ENCODE peak calls at places on chromosomes 5 and 9, in ten cellular contexts. W is HCT116; Z is Peyer's patch; L is AG10803; K is CD4-positive, alpha-beta T cell; Q is HepG2; V is choroid plexus epithelial cell; C is heart left ventricle; O is heart right ventricle; B is BJ. X is an unnamed sample.
A peak's percentile ranks its signal among the peaks of the same experiment; 100 is the strongest.

GRCh38 chr9:137028281-137029057 is 432 bp upstream of the ABCA2 start:
- DNase-seq in W (no peak), Z (peak; percentile 75), L (peak; percentile 29), K (peak; percentile 53), Q (no peak), V (peak; percentile 35), C (peak; percentile 72), O (peak; percentile 54), B (no peak), X (peak; percentile 65)

GRCh38 chr5:173012882-173013281 is 29.3 kb downstream of the ATP6V0E1 start:
- DNase-seq in W (no peak), Z (no peak), L (peak; percentile 36), K (no peak), Q (no peak), V (peak; percentile 51), C (no peak), O (no peak), B (no peak), X (no peak)

GRCh38 chr9:89885156-89885555 is 280.3 kb downstream of the GADD45G start:
- DNase-seq in W (no peak), Z (peak; percentile 7), L (no peak), K (no peak), Q (no peak), V (no peak), C (no peak), O (no peak), B (no peak), X (no peak)

GRCh38 chr5:65111961-65112658 is 343.4 kb downstream of the CWC27 start:
- DNase-seq in W (no peak), Z (no peak), L (no peak), K (no peak), Q (no peak), V (no peak), C (no peak), O (no peak), B (no peak), X (no peak)

GRCh38 chr9:98890256-98890655 is 53.5 kb upstream of the COL15A1 start:
- DNase-seq in W (no peak), Z (no peak), L (no peak), K (no peak), Q (no peak), V (no peak), C (no peak), O (no peak), B (no peak), X (no peak)

GRCh38 chr9:21965401-21965951 is 28.7 kb downstream of the CDKN2A start:
- DNase-seq in W (no peak), Z (peak; percentile 46), L (peak; percentile 67), K (no peak), Q (peak; percentile 45), V (peak; percentile 91), C (no peak), O (no peak), B (no peak), X (peak; percentile 81)

GRCh38 chr5:104541129-104541528 is 978.5 kb upstream of the NUDT12 start:
- DNase-seq in W (no peak), Z (no peak), L (no peak), K (no peak), Q (no peak), V (no peak), C (no peak), O (no peak), B (no peak), X (no peak)

GRCh38 chr9:4287386-4287785 is 12.5 kb downstream of the GLIS3 start:
- DNase-seq in W (no peak), Z (no peak), L (no peak), K (no peak), Q (no peak), V (no peak), C (no peak), O (no peak), B (no peak), X (no peak)

GRCh38 chr9:110142868-110143866 is 64.8 kb downstream of the C9orf152 start:
- DNase-seq in W (no peak), Z (no peak), L (no peak), K (no peak), Q (no peak), V (peak; percentile 43), C (no peak), O (no peak), B (no peak), X (no peak)

GRCh38 chr5:146020100-146020499 is 83.7 kb downstream of the SH3RF2 start:
- DNase-seq in W (no peak), Z (no peak), L (no peak), K (no peak), Q (peak; percentile 7), V (no peak), C (no peak), O (no peak), B (no peak), X (no peak)

GRCh38 chr9:127163409-127163808 is 41.0 kb upstream of the ANGPTL2 start:
- DNase-seq in W (no peak), Z (no peak), L (peak; percentile 80), K (no peak), Q (peak; percentile 30), V (peak; percentile 83), C (no peak), O (no peak), B (no peak), X (no peak)

GRCh38 chr9:87799503-87799902 is 73.6 kb downstream of the CTSL start:
- DNase-seq in W (no peak), Z (no peak), L (no peak), K (no peak), Q (no peak), V (no peak), C (no peak), O (no peak), B (no peak), X (no peak)
- TF ChIP-seq CTCF in W (no peak), Z (no peak), L (no peak), K (no peak), Q (no peak), V (no peak), C (no peak), O (no peak), B (no peak), X (no peak)

GRCh38 chr5:169650701-169651331 is 13.7 kb downstream of the DOCK2 start:
- DNase-seq in W (no peak), Z (no peak), L (peak; percentile 60), K (no peak), Q (no peak), V (peak; percentile 70), C (no peak), O (no peak), B (no peak), X (no peak)

GRCh38 chr5:169646856-169647255 is 9.8 kb downstream of the DOCK2 start:
- DNase-seq in W (no peak), Z (no peak), L (no peak), K (no peak), Q (no peak), V (no peak), C (no peak), O (no peak), B (no peak), X (no peak)

GRCh38 chr5:169647566-169647965 is 10.5 kb downstream of the DOCK2 start:
- DNase-seq in W (no peak), Z (no peak), L (no peak), K (no peak), Q (no peak), V (peak; percentile 9), C (no peak), O (no peak), B (no peak), X (no peak)

GRCh38 chr5:169649486-169649885 is 12.4 kb downstream of the DOCK2 start:
- DNase-seq in W (no peak), Z (no peak), L (no peak), K (no peak), Q (no peak), V (no peak), C (no peak), O (no peak), B (no peak), X (no peak)

GRCh38 chr5:169648725-169649124 is 11.7 kb downstream of the DOCK2 start:
- DNase-seq in W (no peak), Z (no peak), L (peak; percentile 35), K (no peak), Q (no peak), V (peak; percentile 11), C (peak; percentile 18), O (peak; percentile 23), B (no peak), X (no peak)
- TF ChIP-seq CTCF in W (no peak), Z (no peak), L (no peak), K (no peak), Q (no peak), V (no peak), C (no peak), O (no peak), B (no peak), X (no peak)

DNA sequence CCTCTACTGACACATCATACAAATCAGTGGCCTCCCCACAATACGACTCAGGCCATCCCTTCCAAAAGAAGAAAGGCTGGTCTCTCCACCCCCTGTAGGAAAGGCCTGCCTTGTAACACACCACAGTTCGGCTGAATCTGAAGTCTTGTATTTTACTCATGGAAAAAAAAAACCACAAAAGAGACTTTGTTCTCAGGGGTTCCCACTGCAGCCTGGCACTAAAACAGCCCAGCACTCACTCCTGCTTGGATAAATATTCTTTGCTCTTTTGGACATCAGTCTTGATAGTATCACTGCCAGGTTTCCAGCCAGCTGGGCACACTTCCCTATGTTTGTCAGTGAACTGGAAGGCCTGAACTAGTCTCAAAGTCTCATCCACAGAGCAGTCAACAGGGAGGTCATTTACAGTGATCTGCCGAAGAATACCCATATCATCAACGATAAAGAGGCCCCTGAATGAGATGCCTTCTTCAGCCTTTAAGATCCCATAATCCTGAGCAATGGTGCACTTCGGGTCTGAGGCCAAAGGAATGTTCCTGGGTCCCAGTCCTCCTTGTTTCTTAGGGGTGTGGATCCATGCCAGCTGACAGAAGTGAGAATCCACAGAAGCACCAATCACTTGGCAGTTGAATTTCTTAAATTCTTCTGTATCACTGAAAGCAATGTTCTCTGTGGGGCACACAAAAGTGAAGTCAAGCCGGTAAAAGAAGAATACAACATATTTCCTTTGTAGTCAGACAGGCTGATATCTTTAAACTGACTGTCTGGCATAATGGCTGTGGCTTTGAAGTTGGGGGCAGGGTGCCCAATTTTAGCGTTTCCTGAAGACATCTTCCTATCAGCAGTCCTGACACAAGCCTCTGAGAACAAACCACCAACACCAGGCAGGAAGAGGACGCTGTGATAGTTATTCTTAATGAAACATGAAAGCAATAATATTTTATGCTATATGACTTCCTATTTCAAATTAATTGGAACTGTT is 198.1 kb downstream of the LURAP1L start:
- DNase-seq in W (no peak), Z (no peak), L (no peak), K (no peak), Q (peak; percentile 27), V (no peak), C (no peak), O (peak; percentile 13), B (no peak), X (no peak)
- TF ChIP-seq CTCF in W (no peak), Z (no peak), L (no peak), K (no peak), Q (no peak), V (no peak), C (no peak), O (no peak), B (no peak), X (no peak)

DNA sequence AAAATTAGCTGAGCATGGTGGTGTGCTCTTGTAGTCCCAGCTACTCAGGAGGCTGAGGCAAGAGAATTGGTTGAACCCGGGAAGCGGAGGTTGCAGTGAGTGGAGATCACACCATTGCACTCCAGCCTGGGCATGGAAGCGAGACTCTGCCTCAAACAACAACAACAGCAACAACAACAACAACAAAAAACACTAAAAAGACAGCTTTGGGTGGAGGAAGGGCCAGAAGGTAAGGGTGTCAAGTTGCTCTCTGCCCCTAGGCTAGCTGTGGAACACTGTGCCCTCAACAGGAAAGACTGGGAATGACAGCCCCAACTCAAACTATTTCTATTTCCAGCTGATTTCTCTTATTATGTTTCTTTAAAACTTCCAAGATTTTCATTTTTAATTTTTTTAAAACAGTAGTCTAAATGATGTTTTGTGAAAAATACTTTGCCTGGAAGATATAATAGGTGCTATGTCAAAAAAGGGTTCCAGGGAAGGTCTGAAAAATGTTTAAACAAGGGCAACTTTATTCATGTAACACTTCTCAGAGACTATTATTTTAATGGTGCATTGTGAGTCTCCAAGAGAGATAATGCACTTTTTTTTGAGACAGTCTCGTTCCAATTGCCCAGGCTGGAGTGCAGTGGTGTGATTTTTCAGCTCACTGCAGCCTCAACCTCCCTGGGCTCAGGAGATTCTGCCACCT is 29.9 kb downstream of the CLINT1 start:
- DNase-seq in W (no peak), Z (no peak), L (no peak), K (no peak), Q (no peak), V (peak; percentile 20), C (no peak), O (no peak), B (no peak), X (peak; percentile 26)
- TF ChIP-seq CTCF in W (peak; percentile 31), Z (no peak), L (peak; percentile 42), K (peak; percentile 20), Q (peak; percentile 38), V (peak; percentile 50), C (peak; percentile 30), O (peak; percentile 24), B (peak; percentile 38), X (peak; percentile 33)